ENCODE peak calls at places on chromosomes 2 and 18, in six cellular contexts. A, L, D, O, C and V are unnamed samples.

GRCh38 chr2:239266779-239267410 is 133.9 kb downstream of the HDAC4 start:
- DNase-seq in A (no peak), L (no peak), D (no peak), O (no peak), C (no peak), V (no peak)

GRCh38 chr2:220476877-220477276 is 849.4 kb downstream of the SLC4A3 start:
- DNase-seq in A (no peak), L (no peak), D (no peak), O (no peak), C (no peak), V (no peak)

GRCh38 chr2:143397886-143398614 is 268.8 kb downstream of the ARHGAP15 start:
- DNase-seq in A (no peak), L (no peak), D (no peak), O (peak), C (no peak), V (no peak)

GRCh38 chr2:174510583-174511189 is 23.9 kb upstream of the GPR155 start:
- DNase-seq in A (no peak), L (peak), D (no peak), O (no peak), C (no peak), V (no peak)

GRCh38 chr2:176552456-176553135 is 283.4 kb downstream of the MTX2 start:
- DNase-seq in A (no peak), L (no peak), D (no peak), O (no peak), C (no peak), V (no peak)

GRCh38 chr18:51621103-51621969 is 423.9 kb upstream of the MEX3C start:
- DNase-seq in A (peak), L (peak), D (peak), O (peak), C (peak), V (peak)

GRCh38 chr18:6239716-6240115 is 175.0 kb downstream of the L3MBTL4 start:
- DNase-seq in A (no peak), L (no peak), D (no peak), O (no peak), C (no peak), V (no peak)

GRCh38 chr2:160494243-160494642 is 636 bp upstream of the RBMS1 start:
- DNase-seq in A (no peak), L (no peak), D (no peak), O (no peak), C (no peak), V (no peak)

GRCh38 chr2:98091738-98092137 is 4.8 kb downstream of the VWA3B start:
- DNase-seq in A (no peak), L (no peak), D (no peak), O (no peak), C (no peak), V (no peak)

GRCh38 chr2:108911807-108912628 is 77.0 kb downstream of the EDAR start:
- DNase-seq in A (no peak), L (no peak), D (no peak), O (no peak), C (peak), V (no peak)

GRCh38 chr2:25227576-25227975 is 59.2 kb upstream of the POMC start:
- DNase-seq in A (peak), L (no peak), D (no peak), O (no peak), C (no peak), V (no peak)

GRCh38 chr18:31980863-31981262 is 37.8 kb upstream of the RNF125 start:
- DNase-seq in A (no peak), L (no peak), D (no peak), O (no peak), C (no peak), V (no peak)

GRCh38 chr2:240834377-240834975 is 14.5 kb upstream of the KIF1A start:
- DNase-seq in A (no peak), L (no peak), D (no peak), O (no peak), C (no peak), V (no peak)
- TF ChIP-seq POLR2AphosphoS5 in A (no peak), L (no peak), D (no peak), O (no peak), C (no peak), V (no peak)

DNA sequence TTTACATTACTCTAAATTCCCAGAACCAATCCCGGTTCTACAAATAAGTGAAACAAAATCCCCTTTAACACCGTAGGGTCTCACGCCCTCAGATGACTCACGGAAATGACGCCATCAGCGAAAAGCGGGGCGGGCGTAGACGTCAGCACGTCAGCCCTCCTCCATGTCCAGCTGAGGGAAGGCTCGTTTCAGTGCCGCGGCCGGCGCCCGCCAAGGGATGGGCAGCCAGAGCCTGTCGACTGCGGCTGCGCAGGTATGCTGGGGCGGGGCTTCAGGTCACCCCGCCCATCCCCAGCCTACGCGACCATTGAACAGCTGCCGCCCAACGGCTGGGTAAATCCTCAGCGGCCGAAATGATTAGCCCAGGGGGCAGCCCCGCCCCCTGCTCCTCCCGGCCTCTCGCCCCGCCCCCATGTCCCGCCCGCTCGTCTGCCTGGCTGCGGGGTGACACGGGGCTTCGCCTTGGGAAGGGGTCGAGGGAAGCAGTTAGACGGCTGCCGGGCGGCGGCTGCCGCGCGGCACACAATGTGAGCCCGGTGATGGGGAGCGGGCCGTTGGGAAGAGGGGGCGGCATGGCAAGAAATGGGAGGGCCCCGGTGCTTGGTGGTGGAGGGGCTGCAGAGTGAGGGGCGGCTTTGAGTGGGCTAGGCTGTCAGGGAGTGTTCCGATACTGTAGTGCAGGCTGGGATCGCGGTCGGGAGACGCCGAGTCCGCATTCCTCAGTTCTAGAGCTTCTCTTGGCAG is at the start of gene NBEAL1:
- DNase-seq in A (peak), L (peak), D (peak), O (peak), C (peak), V (peak)
- TF ChIP-seq POLR2A in A (peak), L (peak), D (peak), O (peak), C (peak), V (peak)

GRCh38 chr18:58231930-58232329 is 187.9 kb downstream of the NEDD4L start:
- DNase-seq in A (peak), L (peak), D (no peak), O (no peak), C (no peak), V (no peak)
- TF ChIP-seq TAF1 in A (no peak), L (no peak), D (no peak), O (no peak), C (no peak), V (no peak)

GRCh38 chr2:219408101-219409030 is 9.8 kb upstream of the DES start:
- DNase-seq in A (no peak), L (no peak), D (no peak), O (no peak), C (no peak), V (no peak)

GRCh38 chr2:219405958-219406860 is 12.0 kb upstream of the DES start:
- DNase-seq in A (no peak), L (no peak), D (no peak), O (no peak), C (no peak), V (no peak)

GRCh38 chr2:219405451-219405850 is 12.7 kb upstream of the DES start:
- DNase-seq in A (no peak), L (no peak), D (no peak), O (no peak), C (peak), V (no peak)

GRCh38 chr2:219404954-219405353 is 13.2 kb upstream of the DES start:
- DNase-seq in A (no peak), L (no peak), D (no peak), O (no peak), C (peak), V (no peak)

DNA sequence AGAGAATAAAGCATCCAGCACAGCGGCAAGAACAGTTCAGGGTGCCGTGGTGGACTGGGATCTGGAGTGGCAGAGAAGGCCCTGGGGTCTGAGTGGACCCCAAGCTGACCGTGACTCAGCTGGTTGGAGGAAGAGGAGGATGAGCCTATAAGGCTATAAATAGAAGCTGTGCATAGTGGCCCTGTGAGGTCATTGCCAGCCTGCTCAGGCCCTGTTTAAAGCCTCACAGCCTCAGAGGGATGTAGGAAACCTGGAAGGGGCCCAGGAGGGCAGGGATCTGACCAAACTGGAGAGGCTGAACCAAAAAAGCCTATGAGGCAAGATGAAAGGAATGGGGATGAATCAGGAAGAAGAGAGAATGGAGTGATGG is 11.3 kb upstream of the DES start:
- DNase-seq in A (no peak), L (no peak), D (no peak), O (no peak), C (no peak), V (no peak)
- TF ChIP-seq POLR2AphosphoS5 in A (no peak), L (no peak), D (no peak), O (no peak), C (no peak), V (no peak)